ENCODE peak calls at places on chromosomes 5 and 9, in seven cellular contexts. One of them, this sample, is unnamed.

GRCh38 chr5:55039843-55040242 is 15.8 kb downstream of the GZMK start:
- DNase-seq in dorsolateral prefrontal cortex: no peak
- DNase-seq in activated CD4-positive, alpha-beta T cell treated with anti-CD3 and anti-CD28 coated beads, Interleukin-2, amount 50 U/mL, for 4 hours: no peak
- DNase-seq in NCI-H1092: no peak
- DNase-seq in fibroblast of lung: no peak
- DNase-seq in GM12865: no peak
- DNase-seq in A549: no peak
- DNase-seq in this sample: no peak

GRCh38 chr9:137369911-137370630 is 52.9 kb downstream of the EXD3 start:
- DNase-seq in dorsolateral prefrontal cortex: no peak
- DNase-seq in activated CD4-positive, alpha-beta T cell treated with anti-CD3 and anti-CD28 coated beads, Interleukin-2, amount 50 U/mL, for 4 hours: no peak
- DNase-seq in NCI-H1092: no peak
- DNase-seq in fibroblast of lung: no peak
- DNase-seq in GM12865: no peak
- DNase-seq in A549: no peak
- DNase-seq in this sample: no peak

GRCh38 chr5:112604741-112605390 is 132.8 kb upstream of the APC start:
- DNase-seq in dorsolateral prefrontal cortex: peak
- DNase-seq in activated CD4-positive, alpha-beta T cell treated with anti-CD3 and anti-CD28 coated beads, Interleukin-2, amount 50 U/mL, for 4 hours: no peak
- DNase-seq in NCI-H1092: no peak
- DNase-seq in fibroblast of lung: no peak
- DNase-seq in GM12865: peak
- DNase-seq in A549: no peak
- DNase-seq in this sample: no peak

GRCh38 chr5:10583663-10584572 is 20.0 kb downstream of the ANKRD33B start:
- DNase-seq in dorsolateral prefrontal cortex: no peak
- DNase-seq in activated CD4-positive, alpha-beta T cell treated with anti-CD3 and anti-CD28 coated beads, Interleukin-2, amount 50 U/mL, for 4 hours: no peak
- DNase-seq in NCI-H1092: no peak
- DNase-seq in fibroblast of lung: no peak
- DNase-seq in GM12865: no peak
- DNase-seq in A549: no peak
- DNase-seq in this sample: no peak

GRCh38 chr9:22337261-22337660 is 109.4 kb upstream of the DMRTA1 start:
- DNase-seq in dorsolateral prefrontal cortex: no peak
- DNase-seq in activated CD4-positive, alpha-beta T cell treated with anti-CD3 and anti-CD28 coated beads, Interleukin-2, amount 50 U/mL, for 4 hours: no peak
- DNase-seq in NCI-H1092: no peak
- DNase-seq in fibroblast of lung: no peak
- DNase-seq in GM12865: no peak
- DNase-seq in A549: no peak
- DNase-seq in this sample: peak

GRCh38 chr5:79301046-79301712 is 65.2 kb downstream of the JMY start:
- DNase-seq in dorsolateral prefrontal cortex: no peak
- DNase-seq in activated CD4-positive, alpha-beta T cell treated with anti-CD3 and anti-CD28 coated beads, Interleukin-2, amount 50 U/mL, for 4 hours: no peak
- DNase-seq in NCI-H1092: no peak
- DNase-seq in fibroblast of lung: peak
- DNase-seq in GM12865: no peak
- DNase-seq in A549: no peak
- DNase-seq in this sample: peak

GRCh38 chr5:88879724-88880123 is 3.3 kb downstream of the MEF2C start:
- DNase-seq in dorsolateral prefrontal cortex: no peak
- DNase-seq in activated CD4-positive, alpha-beta T cell treated with anti-CD3 and anti-CD28 coated beads, Interleukin-2, amount 50 U/mL, for 4 hours: no peak
- DNase-seq in NCI-H1092: no peak
- DNase-seq in fibroblast of lung: no peak
- DNase-seq in GM12865: peak
- DNase-seq in A549: no peak
- DNase-seq in this sample: no peak

GRCh38 chr5:156201793-156202388 is 125.1 kb upstream of the SGCD start:
- DNase-seq in dorsolateral prefrontal cortex: no peak
- DNase-seq in activated CD4-positive, alpha-beta T cell treated with anti-CD3 and anti-CD28 coated beads, Interleukin-2, amount 50 U/mL, for 4 hours: no peak
- DNase-seq in NCI-H1092: no peak
- DNase-seq in fibroblast of lung: peak
- DNase-seq in GM12865: no peak
- DNase-seq in A549: peak
- DNase-seq in this sample: peak

GRCh38 chr9:19028835-19029451 is 4.1 kb downstream of the SAXO1 start:
- DNase-seq in dorsolateral prefrontal cortex: peak
- DNase-seq in activated CD4-positive, alpha-beta T cell treated with anti-CD3 and anti-CD28 coated beads, Interleukin-2, amount 50 U/mL, for 4 hours: no peak
- DNase-seq in NCI-H1092: peak
- DNase-seq in fibroblast of lung: peak
- DNase-seq in GM12865: peak
- DNase-seq in A549: peak
- DNase-seq in this sample: peak

GRCh38 chr9:108722396-108722795 is 133.4 kb downstream of the ACTL7B start:
- DNase-seq in dorsolateral prefrontal cortex: no peak
- DNase-seq in activated CD4-positive, alpha-beta T cell treated with anti-CD3 and anti-CD28 coated beads, Interleukin-2, amount 50 U/mL, for 4 hours: no peak
- DNase-seq in NCI-H1092: no peak
- DNase-seq in fibroblast of lung: no peak
- DNase-seq in GM12865: no peak
- DNase-seq in A549: no peak
- DNase-seq in this sample: no peak

GRCh38 chr9:21770877-21771560 is 31.4 kb upstream of the MTAP start:
- DNase-seq in dorsolateral prefrontal cortex: no peak
- DNase-seq in activated CD4-positive, alpha-beta T cell treated with anti-CD3 and anti-CD28 coated beads, Interleukin-2, amount 50 U/mL, for 4 hours: no peak
- DNase-seq in NCI-H1092: no peak
- DNase-seq in fibroblast of lung: peak
- DNase-seq in GM12865: no peak
- DNase-seq in A549: no peak
- DNase-seq in this sample: peak

GRCh38 chr5:180114304-180115003 is 42.9 kb upstream of the RNF130 start:
- DNase-seq in dorsolateral prefrontal cortex: peak
- DNase-seq in activated CD4-positive, alpha-beta T cell treated with anti-CD3 and anti-CD28 coated beads, Interleukin-2, amount 50 U/mL, for 4 hours: no peak
- DNase-seq in NCI-H1092: no peak
- DNase-seq in fibroblast of lung: no peak
- DNase-seq in GM12865: no peak
- DNase-seq in A549: no peak
- DNase-seq in this sample: no peak

GRCh38 chr9:112535811-112536210 is 49.2 kb downstream of the KIAA1958 start:
- DNase-seq in dorsolateral prefrontal cortex: no peak
- DNase-seq in activated CD4-positive, alpha-beta T cell treated with anti-CD3 and anti-CD28 coated beads, Interleukin-2, amount 50 U/mL, for 4 hours: no peak
- DNase-seq in NCI-H1092: no peak
- DNase-seq in fibroblast of lung: peak
- DNase-seq in GM12865: no peak
- DNase-seq in A549: no peak
- DNase-seq in this sample: peak

GRCh38 chr9:16509946-16510504 is 360.4 kb downstream of the BNC2 start:
- DNase-seq in dorsolateral prefrontal cortex: no peak
- DNase-seq in activated CD4-positive, alpha-beta T cell treated with anti-CD3 and anti-CD28 coated beads, Interleukin-2, amount 50 U/mL, for 4 hours: no peak
- DNase-seq in NCI-H1092: no peak
- DNase-seq in fibroblast of lung: peak
- DNase-seq in GM12865: peak
- DNase-seq in A549: no peak
- DNase-seq in this sample: peak

GRCh38 chr5:58056546-58056945 is 403.3 kb downstream of the PLK2 start:
- DNase-seq in dorsolateral prefrontal cortex: no peak
- DNase-seq in activated CD4-positive, alpha-beta T cell treated with anti-CD3 and anti-CD28 coated beads, Interleukin-2, amount 50 U/mL, for 4 hours: no peak
- DNase-seq in NCI-H1092: no peak
- DNase-seq in fibroblast of lung: peak
- DNase-seq in GM12865: no peak
- DNase-seq in A549: no peak
- DNase-seq in this sample: peak

GRCh38 chr9:114282104-114282485 is 40.8 kb upstream of the ORM1 start:
- DNase-seq in dorsolateral prefrontal cortex: no peak
- DNase-seq in activated CD4-positive, alpha-beta T cell treated with anti-CD3 and anti-CD28 coated beads, Interleukin-2, amount 50 U/mL, for 4 hours: no peak
- DNase-seq in NCI-H1092: no peak
- DNase-seq in fibroblast of lung: no peak
- DNase-seq in GM12865: no peak
- DNase-seq in A549: no peak
- DNase-seq in this sample: no peak

GRCh38 chr9:17907780-17908513 is 329.1 kb downstream of the SH3GL2 start:
- DNase-seq in dorsolateral prefrontal cortex: no peak
- DNase-seq in activated CD4-positive, alpha-beta T cell treated with anti-CD3 and anti-CD28 coated beads, Interleukin-2, amount 50 U/mL, for 4 hours: no peak
- DNase-seq in NCI-H1092: no peak
- DNase-seq in fibroblast of lung: no peak
- DNase-seq in GM12865: no peak
- DNase-seq in A549: no peak
- DNase-seq in this sample: no peak

GRCh38 chr9:17757816-17758215 is 178.9 kb downstream of the SH3GL2 start:
- DNase-seq in dorsolateral prefrontal cortex: no peak
- DNase-seq in activated CD4-positive, alpha-beta T cell treated with anti-CD3 and anti-CD28 coated beads, Interleukin-2, amount 50 U/mL, for 4 hours: no peak
- DNase-seq in NCI-H1092: no peak
- DNase-seq in fibroblast of lung: no peak
- DNase-seq in GM12865: no peak
- DNase-seq in A549: no peak
- DNase-seq in this sample: peak

GRCh38 chr5:107241841-107242240 is 428.9 kb downstream of the EFNA5 start:
- DNase-seq in dorsolateral prefrontal cortex: no peak
- DNase-seq in activated CD4-positive, alpha-beta T cell treated with anti-CD3 and anti-CD28 coated beads, Interleukin-2, amount 50 U/mL, for 4 hours: no peak
- DNase-seq in NCI-H1092: no peak
- DNase-seq in fibroblast of lung: no peak
- DNase-seq in GM12865: no peak
- DNase-seq in A549: no peak
- DNase-seq in this sample: no peak

GRCh38 chr9:105912868-105913516 is 218.7 kb downstream of the TMEM38B start:
- DNase-seq in dorsolateral prefrontal cortex: no peak
- DNase-seq in activated CD4-positive, alpha-beta T cell treated with anti-CD3 and anti-CD28 coated beads, Interleukin-2, amount 50 U/mL, for 4 hours: no peak
- DNase-seq in NCI-H1092: peak
- DNase-seq in fibroblast of lung: no peak
- DNase-seq in GM12865: no peak
- DNase-seq in A549: peak
- DNase-seq in this sample: no peak

GRCh38 chr9:73081979-73082657 is 69.5 kb upstream of the ANXA1 start:
- DNase-seq in dorsolateral prefrontal cortex: no peak
- DNase-seq in activated CD4-positive, alpha-beta T cell treated with anti-CD3 and anti-CD28 coated beads, Interleukin-2, amount 50 U/mL, for 4 hours: no peak
- DNase-seq in NCI-H1092: peak
- DNase-seq in fibroblast of lung: peak
- DNase-seq in GM12865: peak
- DNase-seq in A549: peak
- DNase-seq in this sample: peak

GRCh38 chr9:649128-650074 is 192.1 kb upstream of the DMRT1 start:
- DNase-seq in dorsolateral prefrontal cortex: no peak
- DNase-seq in activated CD4-positive, alpha-beta T cell treated with anti-CD3 and anti-CD28 coated beads, Interleukin-2, amount 50 U/mL, for 4 hours: no peak
- DNase-seq in NCI-H1092: no peak
- DNase-seq in fibroblast of lung: no peak
- DNase-seq in GM12865: no peak
- DNase-seq in A549: no peak
- DNase-seq in this sample: no peak

This sample was measured in astrocyte.